ENCODE peak calls at places on chromosomes 13 and 19, in five cellular contexts. One of them, this sample, is unnamed.

GRCh38 chr19:47190167-47190727 is 40.8 kb downstream of the BBC3 start:
- DNase-seq in coronary artery: peak; percentile 86
- DNase-seq in heart left ventricle: no peak
- DNase-seq in BE2C: no peak
- DNase-seq in uterus: peak; percentile 52
- DNase-seq in this sample: no peak

GRCh38 chr19:3057275-3057714 is 5.0 kb downstream of the TLE5 start:
- DNase-seq in coronary artery: peak; percentile 95
- DNase-seq in heart left ventricle: peak; percentile 93
- DNase-seq in BE2C: peak; percentile 86
- DNase-seq in uterus: peak; percentile 93
- DNase-seq in this sample: no peak

GRCh38 chr13:97174638-97175037 is 47.5 kb upstream of the MBNL2 start:
- DNase-seq in coronary artery: no peak
- DNase-seq in heart left ventricle: no peak
- DNase-seq in BE2C: no peak
- DNase-seq in uterus: no peak
- DNase-seq in this sample: no peak

GRCh38 chr13:110283661-110284516 is 23.1 kb downstream of the COL4A1 start:
- DNase-seq in coronary artery: no peak
- DNase-seq in heart left ventricle: no peak
- DNase-seq in BE2C: no peak
- DNase-seq in uterus: no peak
- DNase-seq in this sample: no peak

GRCh38 chr13:68727165-68727564 is 1380.5 kb upstream of the ATXN8OS start:
- DNase-seq in coronary artery: no peak
- DNase-seq in heart left ventricle: no peak
- DNase-seq in BE2C: no peak
- DNase-seq in uterus: no peak
- DNase-seq in this sample: no peak

GRCh38 chr13:43584711-43585110 is 202.1 kb downstream of the ENOX1 start:
- DNase-seq in coronary artery: no peak
- DNase-seq in heart left ventricle: no peak
- DNase-seq in BE2C: no peak
- DNase-seq in uterus: no peak
- DNase-seq in this sample: no peak

GRCh38 chr19:29983568-29983967 is 41.5 kb downstream of the URI1 start:
- DNase-seq in coronary artery: no peak
- DNase-seq in heart left ventricle: no peak
- DNase-seq in BE2C: no peak
- DNase-seq in uterus: no peak
- DNase-seq in this sample: no peak

GRCh38 chr13:22114630-22115311 is 443.9 kb downstream of the FGF9 start:
- DNase-seq in coronary artery: no peak
- DNase-seq in heart left ventricle: no peak
- DNase-seq in BE2C: no peak
- DNase-seq in uterus: no peak
- DNase-seq in this sample: no peak

GRCh38 chr19:45781282-45782161 is 768 bp downstream of the DMPK start:
- DNase-seq in coronary artery: no peak
- DNase-seq in heart left ventricle: peak; percentile 78
- DNase-seq in BE2C: peak; percentile 79
- DNase-seq in uterus: no peak
- DNase-seq in this sample: no peak

GRCh38 chr19:41958367-41959055 is 610 bp downstream of the RABAC1 start:
- DNase-seq in coronary artery: peak; percentile 90
- DNase-seq in heart left ventricle: peak; percentile 91
- DNase-seq in BE2C: peak; percentile 89
- DNase-seq in uterus: peak; percentile 82
- DNase-seq in this sample: peak; percentile 91

GRCh38 chr19:31444931-31445330 is 95.7 kb upstream of the TSHZ3 start:
- DNase-seq in coronary artery: no peak
- DNase-seq in heart left ventricle: no peak
- DNase-seq in BE2C: no peak
- DNase-seq in uterus: no peak
- DNase-seq in this sample: no peak

GRCh38 chr13:110269509-110270185 is 37.3 kb downstream of the COL4A1 start:
- DNase-seq in coronary artery: no peak
- DNase-seq in heart left ventricle: no peak
- DNase-seq in BE2C: no peak
- DNase-seq in uterus: no peak
- DNase-seq in this sample: no peak

GRCh38 chr19:11382898-11383705 is 1.0 kb downstream of the EPOR start:
- DNase-seq in coronary artery: peak; percentile 79
- DNase-seq in heart left ventricle: peak; percentile 83
- DNase-seq in BE2C: peak; percentile 66
- DNase-seq in uterus: no peak
- DNase-seq in this sample: peak; percentile 58

GRCh38 chr19:7866399-7867091 is 7.6 kb downstream of the PRR36 start:
- DNase-seq in coronary artery: no peak
- DNase-seq in heart left ventricle: no peak
- DNase-seq in BE2C: no peak
- DNase-seq in uterus: no peak
- DNase-seq in this sample: no peak

GRCh38 chr19:33214621-33215020 is 11.0 kb downstream of the SLC7A10 start:
- DNase-seq in coronary artery: no peak
- DNase-seq in heart left ventricle: peak; percentile 21
- DNase-seq in BE2C: peak; percentile 47
- DNase-seq in uterus: no peak
- DNase-seq in this sample: no peak

GRCh38 chr13:113775451-113776145 is 16.6 kb downstream of the TMEM255B start:
- DNase-seq in coronary artery: no peak
- DNase-seq in heart left ventricle: no peak
- DNase-seq in BE2C: no peak
- DNase-seq in uterus: no peak
- DNase-seq in this sample: no peak

GRCh38 chr19:55467236-55468053 is 2.9 kb upstream of the C19orf85 start:
- DNase-seq in coronary artery: no peak
- DNase-seq in heart left ventricle: peak; percentile 88
- DNase-seq in BE2C: peak; percentile 67
- DNase-seq in uterus: peak; percentile 79
- DNase-seq in this sample: peak; percentile 91

GRCh38 chr13:97220151-97220900 is 1.8 kb upstream of the MBNL2 start:
- DNase-seq in coronary artery: no peak
- DNase-seq in heart left ventricle: no peak
- DNase-seq in BE2C: no peak
- DNase-seq in uterus: no peak
- DNase-seq in this sample: no peak

GRCh38 chr13:35826626-35827254 is 304.4 kb downstream of the DCLK1 start:
- DNase-seq in coronary artery: no peak
- DNase-seq in heart left ventricle: no peak
- DNase-seq in BE2C: no peak
- DNase-seq in uterus: no peak
- DNase-seq in this sample: peak; percentile 73

GRCh38 chr19:29263305-29264080 is 50.5 kb upstream of the UQCRFS1 start:
- DNase-seq in coronary artery: peak; percentile 64
- DNase-seq in heart left ventricle: no peak
- DNase-seq in BE2C: peak; percentile 44
- DNase-seq in uterus: peak; percentile 20
- DNase-seq in this sample: peak; percentile 85

GRCh38 chr19:2054763-2055162 is 3.7 kb upstream of the MKNK2 start:
- DNase-seq in coronary artery: no peak
- DNase-seq in heart left ventricle: no peak
- DNase-seq in BE2C: no peak
- DNase-seq in uterus: no peak
- DNase-seq in this sample: peak; percentile 65

GRCh38 chr13:78420814-78421213 is 182.5 kb downstream of the POU4F1 start:
- DNase-seq in coronary artery: no peak
- DNase-seq in heart left ventricle: peak; percentile 62
- DNase-seq in BE2C: no peak
- DNase-seq in uterus: no peak
- DNase-seq in this sample: no peak

GRCh38 chr13:32330438-32330837 is 15.1 kb downstream of the BRCA2 start:
- DNase-seq in coronary artery: no peak
- DNase-seq in heart left ventricle: no peak
- DNase-seq in BE2C: no peak
- DNase-seq in uterus: no peak
- DNase-seq in this sample: no peak

GRCh38 chr19:49436381-49437017 is 4.8 kb downstream of the SLC17A7 start:
- DNase-seq in coronary artery: no peak
- DNase-seq in heart left ventricle: no peak
- DNase-seq in BE2C: peak; percentile 81
- DNase-seq in uterus: no peak
- DNase-seq in this sample: peak; percentile 99

GRCh38 chr13:98945863-98946605 is 31.8 kb downstream of the DOCK9 start:
- DNase-seq in coronary artery: no peak
- DNase-seq in heart left ventricle: no peak
- DNase-seq in BE2C: no peak
- DNase-seq in uterus: no peak
- DNase-seq in this sample: no peak

GRCh38 chr19:40089462-40089861 is 1.3 kb downstream of the ZNF780A start:
- DNase-seq in coronary artery: no peak
- DNase-seq in heart left ventricle: no peak
- DNase-seq in BE2C: no peak
- DNase-seq in uterus: no peak
- DNase-seq in this sample: no peak
- H3K4me3 ChIP-seq in coronary artery: peak overlapping the region; percentile 89
- H3K4me3 ChIP-seq in heart left ventricle: peak overlapping the region; percentile 74
- H3K4me3 ChIP-seq in BE2C: peak overlapping the region; percentile 94
- H3K4me3 ChIP-seq in uterus: peak overlapping the region; percentile 65
- H3K4me3 ChIP-seq in this sample: peak overlapping the region; percentile 76

DNA sequence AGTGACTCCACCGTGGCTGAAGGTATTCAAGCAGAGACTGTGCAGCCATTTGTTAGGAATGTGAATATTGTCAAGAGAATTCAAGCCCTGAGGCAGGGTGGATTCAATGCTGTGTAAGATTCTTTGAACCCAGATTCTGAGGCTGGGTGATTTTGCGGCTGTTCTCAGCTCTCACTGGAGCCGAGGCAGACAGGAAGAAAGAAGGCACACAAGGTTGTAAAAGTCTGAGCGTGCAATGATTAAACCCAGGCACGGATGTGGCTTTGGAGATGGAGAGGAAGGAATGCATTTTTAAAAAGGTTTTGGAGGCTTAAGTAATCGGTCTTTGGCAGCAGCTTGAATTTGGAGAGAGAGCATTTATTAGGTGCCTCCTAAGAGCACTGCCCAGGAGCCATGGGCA is 187.9 kb downstream of the KATNAL1 start:
- DNase-seq in coronary artery: no peak
- DNase-seq in heart left ventricle: no peak
- DNase-seq in BE2C: no peak
- DNase-seq in uterus: peak; percentile 39
- DNase-seq in this sample: no peak
- H3K4me3 ChIP-seq in coronary artery: no peak overlapping the region
- H3K4me3 ChIP-seq in heart left ventricle: no peak overlapping the region
- H3K4me3 ChIP-seq in BE2C: no peak overlapping the region
- H3K4me3 ChIP-seq in uterus: no peak overlapping the region
- H3K4me3 ChIP-seq in this sample: no peak overlapping the region

GRCh38 chr19:17522988-17523872 is 11.8 kb downstream of the PGLS start:
- DNase-seq in coronary artery: no peak
- DNase-seq in heart left ventricle: peak; percentile 79
- DNase-seq in BE2C: no peak
- DNase-seq in uterus: no peak
- DNase-seq in this sample: peak; percentile 80
- H3K4me3 ChIP-seq in coronary artery: no peak overlapping the region
- H3K4me3 ChIP-seq in heart left ventricle: no peak overlapping the region
- H3K4me3 ChIP-seq in BE2C: no peak overlapping the region
- H3K4me3 ChIP-seq in uterus: no peak overlapping the region
- H3K4me3 ChIP-seq in this sample: no peak overlapping the region

GRCh38 chr19:13012390-13012689 is 17.1 kb downstream of the NFIX start:
- DNase-seq in coronary artery: no peak
- DNase-seq in heart left ventricle: no peak
- DNase-seq in BE2C: no peak
- DNase-seq in uterus: no peak
- DNase-seq in this sample: no peak
- H3K4me3 ChIP-seq in coronary artery: peak overlapping the region; percentile 62
- H3K4me3 ChIP-seq in heart left ventricle: peak overlapping the region; percentile 54
- H3K4me3 ChIP-seq in BE2C: no peak overlapping the region
- H3K4me3 ChIP-seq in uterus: peak overlapping the region; percentile 39
- H3K4me3 ChIP-seq in this sample: no peak overlapping the region

GRCh38 chr13:53781941-53782340 is 753.3 kb downstream of the OLFM4 start:
- DNase-seq in coronary artery: no peak
- DNase-seq in heart left ventricle: no peak
- DNase-seq in BE2C: no peak
- DNase-seq in uterus: no peak
- DNase-seq in this sample: no peak
- H3K4me3 ChIP-seq in coronary artery: no peak overlapping the region
- H3K4me3 ChIP-seq in heart left ventricle: no peak overlapping the region
- H3K4me3 ChIP-seq in BE2C: no peak overlapping the region
- H3K4me3 ChIP-seq in uterus: no peak overlapping the region
- H3K4me3 ChIP-seq in this sample: no peak overlapping the region